ENCODE peak calls at places on chromosomes 6 and 20, in seven cellular contexts. One of them, this sample, is unnamed.

GRCh38 chr6:79201127-79201526 is 33.4 kb downstream of the HMGN3 start:
- DNase-seq in A549: no peak
- DNase-seq in kidney epithelial cell: no peak
- DNase-seq in GM04504: no peak
- DNase-seq in AG08395: no peak
- DNase-seq in fibroblast of pulmonary artery: no peak
- DNase-seq in RCC 7860: no peak
- DNase-seq in this sample: no peak

GRCh38 chr6:42166444-42167141 is 6.6 kb upstream of the GUCA1A start:
- DNase-seq in kidney epithelial cell: no peak
- DNase-seq in A549: peak
- DNase-seq in AG08395: peak
- DNase-seq in fibroblast of pulmonary artery: peak
- DNase-seq in RCC 7860: peak
- DNase-seq in GM04504: no peak
- DNase-seq in this sample: peak

GRCh38 chr6:17059022-17059421 is 42.8 kb upstream of the STMND1 start:
- DNase-seq in RCC 7860: no peak
- DNase-seq in AG08395: no peak
- DNase-seq in fibroblast of pulmonary artery: no peak
- DNase-seq in GM04504: no peak
- DNase-seq in kidney epithelial cell: no peak
- DNase-seq in A549: no peak
- DNase-seq in this sample: peak

GRCh38 chr20:20076297-20077065 is 24.1 kb downstream of the CFAP61 start:
- DNase-seq in AG08395: peak
- DNase-seq in GM04504: peak
- DNase-seq in A549: no peak
- DNase-seq in RCC 7860: no peak
- DNase-seq in kidney epithelial cell: no peak
- DNase-seq in fibroblast of pulmonary artery: peak
- DNase-seq in this sample: no peak

GRCh38 chr6:78954740-78955139 is 87.4 kb downstream of the IRAK1BP1 start:
- DNase-seq in fibroblast of pulmonary artery: no peak
- DNase-seq in A549: no peak
- DNase-seq in kidney epithelial cell: no peak
- DNase-seq in RCC 7860: no peak
- DNase-seq in AG08395: no peak
- DNase-seq in GM04504: no peak
- DNase-seq in this sample: no peak

GRCh38 chr6:14612016-14612415 is 494.4 kb downstream of the CD83 start:
- DNase-seq in fibroblast of pulmonary artery: peak
- DNase-seq in GM04504: peak
- DNase-seq in AG08395: peak
- DNase-seq in A549: no peak
- DNase-seq in RCC 7860: peak
- DNase-seq in kidney epithelial cell: peak
- DNase-seq in this sample: peak

GRCh38 chr6:21396313-21396712 is 197.2 kb upstream of the SOX4 start:
- DNase-seq in kidney epithelial cell: peak
- DNase-seq in fibroblast of pulmonary artery: peak
- DNase-seq in RCC 7860: peak
- DNase-seq in AG08395: peak
- DNase-seq in GM04504: peak
- DNase-seq in A549: no peak
- DNase-seq in this sample: no peak

GRCh38 chr6:127570739-127571389 is 6.1 kb upstream of the C6orf58 start:
- DNase-seq in kidney epithelial cell: no peak
- DNase-seq in GM04504: no peak
- DNase-seq in RCC 7860: no peak
- DNase-seq in AG08395: no peak
- DNase-seq in fibroblast of pulmonary artery: peak
- DNase-seq in A549: no peak
- DNase-seq in this sample: peak

This sample was measured in cardiac muscle cell.